ENCODE peak calls at places on chromosomes 3 and 15, in five cellular contexts. U is astrocyte, A is astrocyte of the spinal cord, J is A549, V is Peyer's patch. E is an unnamed sample.

GRCh38 chr3:99485286-99485685 is 153.1 kb upstream of the COL8A1 start:
- DNase-seq in U (no peak), V (no peak), A (no peak), J (no peak), E (no peak)

GRCh38 chr3:169846458-169847193 is 23.1 kb downstream of the LRRC31 start:
- DNase-seq in V (no peak), J (peak), U (peak), A (peak), E (peak)

GRCh38 chr15:79541176-79541575 is 109.0 kb downstream of the MINAR1 start:
- DNase-seq in U (no peak), V (no peak), J (no peak), A (no peak), E (no peak)

GRCh38 chr3:154217663-154218062 is 96.5 kb downstream of the ARHGEF26 start:
- DNase-seq in A (no peak), V (no peak), J (no peak), U (no peak), E (no peak)

GRCh38 chr3:169575381-169575780 is 88.1 kb downstream of the MECOM start:
- DNase-seq in J (no peak), U (peak), A (peak), V (no peak), E (peak)

GRCh38 chr3:57597973-57598351 is 818 bp upstream of the ARF4 start:
- DNase-seq in J (no peak), A (no peak), U (no peak), V (no peak), E (no peak)

GRCh38 chr3:23077126-23077525 is 126.0 kb upstream of the UBE2E2 start:
- DNase-seq in V (no peak), U (no peak), J (no peak), A (no peak), E (no peak)

GRCh38 chr15:78364233-78364632 is 24.1 kb downstream of the CRABP1 start:
- DNase-seq in V (no peak), A (no peak), U (no peak), J (no peak), E (no peak)

GRCh38 chr3:49998326-49998725 is 58.4 kb downstream of the RBM6 start:
- DNase-seq in V (no peak), U (peak), A (peak), J (no peak), E (peak)

GRCh38 chr15:40314723-40315276 is 7.1 kb upstream of the PLCB2 start:
- DNase-seq in U (no peak), A (no peak), J (no peak), V (no peak), E (no peak)

GRCh38 chr15:39238443-39238842 is 342.4 kb upstream of the THBS1 start:
- DNase-seq in V (no peak), J (no peak), A (no peak), U (no peak), E (no peak)

GRCh38 chr3:65545429-65545828 is 493.3 kb downstream of the MAGI1 start:
- DNase-seq in A (no peak), J (no peak), U (peak), V (no peak), E (peak)

GRCh38 chr15:78382114-78382886 is 42.1 kb downstream of the CRABP1 start:
- DNase-seq in J (no peak), U (no peak), V (no peak), A (no peak), E (no peak)

GRCh38 chr3:7285502-7285901 is 424.6 kb downstream of the GRM7 start:
- DNase-seq in A (no peak), U (no peak), J (no peak), V (no peak), E (no peak)

GRCh38 chr3:29318251-29318650 is 37.4 kb downstream of the RBMS3 start:
- DNase-seq in J (no peak), A (no peak), V (no peak), U (no peak), E (no peak)

GRCh38 chr3:12340506-12340905 is 51.6 kb downstream of the PPARG start:
- DNase-seq in A (no peak), V (no peak), J (no peak), U (no peak), E (no peak)

GRCh38 chr3:144052275-144052674 is 80.7 kb downstream of the DIPK2A start:
- DNase-seq in J (no peak), V (no peak), A (peak), U (no peak), E (no peak)

GRCh38 chr3:122299872-122300460 is 25.1 kb upstream of the CSTA start:
- DNase-seq in U (no peak), V (no peak), A (peak), J (peak), E (peak)

GRCh38 chr3:127529346-127530188 is 61.0 kb downstream of the TPRA1 start:
- DNase-seq in V (no peak), J (no peak), U (no peak), A (no peak), E (no peak)

GRCh38 chr3:190990898-190991297 is 128.4 kb upstream of the GMNC start:
- DNase-seq in A (no peak), J (no peak), V (no peak), U (no peak), E (no peak)

GRCh38 chr3:61008168-61008737 is 243.0 kb downstream of the FHIT start:
- DNase-seq in A (no peak), J (no peak), U (no peak), V (no peak), E (no peak)

GRCh38 chr3:186176382-186176990 is 67.6 kb upstream of the ETV5 start:
- DNase-seq in U (no peak), J (no peak), A (no peak), V (no peak), E (no peak)

GRCh38 chr3:49794926-49795905 is 4.5 kb downstream of the CDHR4 start:
- DNase-seq in U (no peak), J (no peak), V (no peak), A (no peak), E (no peak)

GRCh38 chr15:83685864-83686263 is 31.9 kb downstream of the ADAMTSL3 start:
- DNase-seq in J (no peak), U (no peak), V (no peak), A (no peak), E (no peak)

GRCh38 chr3:49026536-49026935 is 2.7 kb downstream of the IMPDH2 start:
- DNase-seq in V (no peak), J (no peak), U (no peak), A (no peak), E (no peak)

GRCh38 chr3:16533928-16534913 is 20.7 kb upstream of the RFTN1 start:
- DNase-seq in U (no peak), V (no peak), J (no peak), A (no peak), E (peak)

GRCh38 chr15:33089878-33090757 is 104.4 kb downstream of the FMN1 start:
- DNase-seq in A (peak), J (no peak), V (no peak), U (peak), E (peak)

GRCh38 chr3:57150097-57150496 is 15.1 kb downstream of the IL17RD start:
- DNase-seq in A (no peak), U (no peak), V (no peak), J (no peak), E (no peak)

GRCh38 chr15:68418611-68419161 is 13.3 kb downstream of the ITGA11 start:
- DNase-seq in J (no peak), U (peak), A (peak), V (peak), E (peak)

GRCh38 chr15:67201136-67201535 is 53.3 kb downstream of the AAGAB start:
- DNase-seq in A (peak), U (peak), J (no peak), V (no peak), E (peak)

GRCh38 chr15:70559840-70560239 is 203.5 kb downstream of the UACA start:
- DNase-seq in J (no peak), U (no peak), A (no peak), V (no peak), E (no peak)

GRCh38 chr15:62592920-62593319 is 427.8 kb upstream of the C2CD4B start:
- DNase-seq in J (no peak), U (no peak), A (no peak), V (no peak), E (no peak)

GRCh38 chr3:36874351-36874874 is 70.4 kb downstream of the TRANK1 start:
- DNase-seq in U (no peak), J (no peak), A (peak), V (no peak), E (peak)

GRCh38 chr15:35379972-35380371 is 166.0 kb downstream of the DPH6 start:
- DNase-seq in A (no peak), U (no peak), J (no peak), V (no peak), E (peak)

GRCh38 chr3:52149726-52150125 is 4.5 kb downstream of the POC1A start:
- DNase-seq in V (no peak), J (no peak), U (no peak), A (no peak), E (no peak)
- TF ChIP-seq CTCF in V (no peak), J (no peak), U (no peak), A (no peak), E (no peak)

GRCh38 chr15:57743424-57743823 is 36.9 kb downstream of the POLR2M start:
- DNase-seq in A (no peak), J (no peak), U (no peak), V (no peak), E (peak)
- TF ChIP-seq CTCF in A (peak), J (peak), U (no peak), V (peak), E (peak)

GRCh38 chr3:43378066-43378935 is 92.0 kb downstream of the SNRK start:
- DNase-seq in J (peak), A (peak), V (no peak), U (peak), E (peak)
- TF ChIP-seq CTCF in J (peak), A (peak), V (peak), U (peak), E (peak)

GRCh38 chr3:119751423-119751822 is 30.5 kb upstream of the NR1I2 start:
- DNase-seq in A (peak), V (no peak), J (no peak), U (no peak), E (peak)
- TF ChIP-seq CTCF in A (no peak), V (no peak), J (no peak), U (no peak), E (no peak)

GRCh38 chr3:104612218-104612617 is 754.5 kb upstream of the ALCAM start:
- DNase-seq in U (no peak), V (no peak), J (no peak), A (no peak), E (no peak)
- TF ChIP-seq CTCF in U (no peak), V (no peak), J (no peak), A (no peak), E (no peak)

GRCh38 chr3:35291837-35292236 is 347.5 kb upstream of the ARPP21 start:
- DNase-seq in V (no peak), J (no peak), U (no peak), A (no peak), E (no peak)

GRCh38 chr3:35296533-35296932 is 342.8 kb upstream of the ARPP21 start:
- DNase-seq in U (peak), J (no peak), V (no peak), A (peak), E (peak)

GRCh38 chr3:35295875-35296274 is 343.4 kb upstream of the ARPP21 start:
- DNase-seq in J (no peak), V (no peak), A (no peak), U (no peak), E (no peak)
- TF ChIP-seq CTCF in J (no peak), V (no peak), A (no peak), U (no peak), E (no peak)

GRCh38 chr3:59143447-59143846 is 93.6 kb upstream of the CFAP20DC start:
- DNase-seq in J (no peak), V (no peak), A (no peak), U (no peak), E (peak)
- TF ChIP-seq CTCF in J (no peak), V (no peak), A (peak), U (peak), E (peak)

DNA sequence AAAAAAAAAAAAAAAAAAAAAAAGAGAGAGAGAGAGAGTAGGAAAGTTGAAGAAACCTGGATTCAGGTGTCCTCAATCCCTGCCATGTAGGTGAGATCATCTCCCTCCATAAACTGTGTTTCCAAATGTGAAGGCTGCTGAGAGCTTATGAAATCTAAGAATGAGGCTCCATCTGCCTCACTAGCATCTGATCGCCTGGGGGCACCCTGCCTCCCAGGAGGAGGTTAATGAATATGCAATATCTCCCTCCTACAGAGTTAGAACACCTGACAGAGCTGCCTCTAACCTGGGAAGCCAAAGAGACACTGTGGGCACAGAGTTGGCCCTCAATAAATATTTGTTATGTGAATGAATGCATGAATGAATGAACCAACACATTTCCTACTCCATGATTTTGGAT is 23.8 kb upstream of the ZNF148 start:
- DNase-seq in U (no peak), V (no peak), J (no peak), A (no peak), E (no peak)
- TF ChIP-seq CTCF in U (no peak), V (no peak), J (no peak), A (no peak), E (no peak)

DNA sequence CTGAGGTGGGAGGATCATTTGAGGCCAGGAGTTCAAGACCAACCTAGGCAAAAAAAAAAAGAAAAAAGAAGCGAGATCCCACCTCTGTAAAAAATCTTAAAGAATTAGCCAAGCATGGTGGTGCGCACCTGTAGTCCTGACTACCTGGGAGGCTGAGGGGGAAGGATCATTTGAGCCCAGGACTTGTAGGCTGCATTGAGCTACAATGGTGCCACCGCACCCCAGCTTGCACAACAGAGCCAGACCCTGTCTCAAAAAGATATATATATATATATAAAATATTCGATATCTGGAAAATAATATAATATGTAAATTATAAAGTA is 1.1 kb upstream of the IMP3 start:
- DNase-seq in J (no peak), A (no peak), V (no peak), U (no peak), E (no peak)
- TF ChIP-seq CTCF in J (peak), A (no peak), V (no peak), U (no peak), E (no peak)